ENCODE peak calls at places on chromosomes 12 and 14, in five cellular contexts. One of them, this sample, is unnamed.

GRCh38 chr12:47808049-47808448 is 11.7 kb downstream of the HDAC7 start:
- DNase-seq in bronchial epithelial cell: no peak
- DNase-seq in hepatocyte: peak
- DNase-seq in stomach: no peak
- DNase-seq in upper lobe of right lung: peak
- DNase-seq in this sample: no peak

GRCh38 chr14:74077401-74077800 is 6.9 kb downstream of the ALDH6A1 start:
- DNase-seq in bronchial epithelial cell: no peak
- DNase-seq in hepatocyte: no peak
- DNase-seq in stomach: no peak
- DNase-seq in upper lobe of right lung: no peak
- DNase-seq in this sample: no peak

GRCh38 chr12:19065871-19066270 is 63.7 kb upstream of the PLEKHA5 start:
- DNase-seq in bronchial epithelial cell: no peak
- DNase-seq in hepatocyte: no peak
- DNase-seq in stomach: no peak
- DNase-seq in upper lobe of right lung: no peak
- DNase-seq in this sample: no peak

GRCh38 chr14:70567791-70568190 is 32.7 kb downstream of the MED6 start:
- DNase-seq in bronchial epithelial cell: peak
- DNase-seq in hepatocyte: peak
- DNase-seq in stomach: no peak
- DNase-seq in upper lobe of right lung: no peak
- DNase-seq in this sample: peak

GRCh38 chr12:4287325-4288290 is 14.0 kb downstream of the CCND2 start:
- DNase-seq in bronchial epithelial cell: peak
- DNase-seq in hepatocyte: no peak
- DNase-seq in stomach: no peak
- DNase-seq in upper lobe of right lung: no peak
- DNase-seq in this sample: no peak

GRCh38 chr14:61319706-61320105 is 1.7 kb upstream of the PRKCH start:
- DNase-seq in bronchial epithelial cell: no peak
- DNase-seq in hepatocyte: no peak
- DNase-seq in stomach: no peak
- DNase-seq in upper lobe of right lung: no peak
- DNase-seq in this sample: no peak

GRCh38 chr14:93173943-93174395 is 10.7 kb downstream of the MOAP1 start:
- DNase-seq in bronchial epithelial cell: peak
- DNase-seq in hepatocyte: peak
- DNase-seq in stomach: peak
- DNase-seq in upper lobe of right lung: peak
- DNase-seq in this sample: no peak

GRCh38 chr14:33315217-33315616 is 376.5 kb downstream of the NPAS3 start:
- DNase-seq in bronchial epithelial cell: no peak
- DNase-seq in hepatocyte: no peak
- DNase-seq in stomach: no peak
- DNase-seq in upper lobe of right lung: no peak
- DNase-seq in this sample: no peak

GRCh38 chr12:26271889-26272492 is 76.6 kb downstream of the SSPN start:
- DNase-seq in bronchial epithelial cell: peak
- DNase-seq in hepatocyte: peak
- DNase-seq in stomach: peak
- DNase-seq in upper lobe of right lung: peak
- DNase-seq in this sample: peak

GRCh38 chr14:92153581-92153980 is 31.8 kb downstream of the CPSF2 start:
- DNase-seq in bronchial epithelial cell: no peak
- DNase-seq in hepatocyte: no peak
- DNase-seq in stomach: no peak
- DNase-seq in upper lobe of right lung: no peak
- DNase-seq in this sample: no peak

GRCh38 chr12:131012279-131013069 is 58.8 kb downstream of the ADGRD1 start:
- DNase-seq in bronchial epithelial cell: no peak
- DNase-seq in hepatocyte: peak
- DNase-seq in stomach: no peak
- DNase-seq in upper lobe of right lung: no peak
- DNase-seq in this sample: no peak

GRCh38 chr12:9925746-9926393 is 6.3 kb downstream of the CLEC2A start:
- DNase-seq in bronchial epithelial cell: peak
- DNase-seq in hepatocyte: peak
- DNase-seq in stomach: no peak
- DNase-seq in upper lobe of right lung: no peak
- DNase-seq in this sample: no peak

GRCh38 chr12:104539063-104539462 is 82.3 kb downstream of the CHST11 start:
- DNase-seq in bronchial epithelial cell: no peak
- DNase-seq in hepatocyte: no peak
- DNase-seq in stomach: no peak
- DNase-seq in upper lobe of right lung: no peak
- DNase-seq in this sample: no peak

GRCh38 chr12:64824500-64825142 is at the start of gene TBC1D30:
- DNase-seq in bronchial epithelial cell: no peak
- DNase-seq in hepatocyte: peak
- DNase-seq in stomach: no peak
- DNase-seq in upper lobe of right lung: peak
- DNase-seq in this sample: no peak

GRCh38 chr14:66662374-66662773 is 154.4 kb downstream of the GPHN start:
- DNase-seq in bronchial epithelial cell: peak
- DNase-seq in hepatocyte: no peak
- DNase-seq in stomach: no peak
- DNase-seq in upper lobe of right lung: no peak
- DNase-seq in this sample: no peak

DNA sequence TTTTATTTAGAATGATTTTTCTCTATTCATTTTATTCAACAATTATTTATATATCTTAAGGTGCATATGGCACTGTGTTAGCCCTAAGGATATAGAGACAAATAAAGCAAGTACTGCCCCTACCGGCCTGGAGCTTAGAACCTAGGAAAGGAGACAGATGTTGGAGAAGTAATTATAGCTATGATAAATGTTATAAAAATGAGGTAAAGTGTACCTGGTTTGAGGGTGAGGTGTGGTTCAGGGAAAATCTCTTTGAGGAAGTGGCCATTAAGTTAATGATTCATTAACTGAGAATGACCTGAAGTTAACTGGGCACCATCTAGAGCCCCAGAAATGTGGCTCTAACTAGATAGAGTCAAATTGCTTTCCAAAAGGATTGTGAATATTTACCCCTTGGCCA is 31.9 kb downstream of the CDKL1 start:
- DNase-seq in bronchial epithelial cell: peak
- DNase-seq in hepatocyte: peak
- DNase-seq in stomach: no peak
- DNase-seq in upper lobe of right lung: no peak
- DNase-seq in this sample: no peak
- TF ChIP-seq CTCF in bronchial epithelial cell: no peak
- TF ChIP-seq CTCF in hepatocyte: no peak
- TF ChIP-seq CTCF in stomach: no peak
- TF ChIP-seq CTCF in upper lobe of right lung: no peak
- TF ChIP-seq CTCF in this sample: no peak

GRCh38 chr14:71583705-71584104 is 348.5 kb upstream of the RGS6 start:
- DNase-seq in bronchial epithelial cell: no peak
- DNase-seq in hepatocyte: no peak
- DNase-seq in stomach: no peak
- DNase-seq in upper lobe of right lung: no peak
- DNase-seq in this sample: no peak

GRCh38 chr14:71588576-71589215 is 343.5 kb upstream of the RGS6 start:
- DNase-seq in bronchial epithelial cell: no peak
- DNase-seq in hepatocyte: no peak
- DNase-seq in stomach: no peak
- DNase-seq in upper lobe of right lung: no peak
- DNase-seq in this sample: no peak

GRCh38 chr14:71588028-71588427 is 344.2 kb upstream of the RGS6 start:
- DNase-seq in bronchial epithelial cell: peak
- DNase-seq in hepatocyte: peak
- DNase-seq in stomach: no peak
- DNase-seq in upper lobe of right lung: no peak
- DNase-seq in this sample: peak

GRCh38 chr14:71583246-71583645 is 349.0 kb upstream of the RGS6 start:
- DNase-seq in bronchial epithelial cell: no peak
- DNase-seq in hepatocyte: no peak
- DNase-seq in stomach: no peak
- DNase-seq in upper lobe of right lung: no peak
- DNase-seq in this sample: no peak

GRCh38 chr14:71586131-71586893 is 345.9 kb upstream of the RGS6 start:
- DNase-seq in bronchial epithelial cell: no peak
- DNase-seq in hepatocyte: peak
- DNase-seq in stomach: no peak
- DNase-seq in upper lobe of right lung: no peak
- DNase-seq in this sample: peak
- H3K4me3 ChIP-seq in bronchial epithelial cell: no peak
- H3K4me3 ChIP-seq in hepatocyte: no peak
- H3K4me3 ChIP-seq in stomach: peak
- H3K4me3 ChIP-seq in upper lobe of right lung: peak
- H3K4me3 ChIP-seq in this sample: peak

GRCh38 chr12:124510301-124510970 is 57.0 kb downstream of the NCOR2 start:
- DNase-seq in bronchial epithelial cell: no peak
- DNase-seq in hepatocyte: no peak
- DNase-seq in stomach: peak
- DNase-seq in upper lobe of right lung: no peak
- DNase-seq in this sample: no peak
- TF ChIP-seq CTCF in bronchial epithelial cell: peak
- TF ChIP-seq CTCF in hepatocyte: peak
- TF ChIP-seq CTCF in stomach: no peak
- TF ChIP-seq CTCF in upper lobe of right lung: no peak
- TF ChIP-seq CTCF in this sample: no peak

GRCh38 chr14:91012050-91012449 is 48.4 kb downstream of the RPS6KA5 start:
- DNase-seq in bronchial epithelial cell: no peak
- DNase-seq in hepatocyte: no peak
- DNase-seq in stomach: no peak
- DNase-seq in upper lobe of right lung: no peak
- DNase-seq in this sample: no peak
- H3K4me3 ChIP-seq in bronchial epithelial cell: no peak
- H3K4me3 ChIP-seq in hepatocyte: no peak
- H3K4me3 ChIP-seq in stomach: no peak
- H3K4me3 ChIP-seq in upper lobe of right lung: no peak
- H3K4me3 ChIP-seq in this sample: no peak

DNA sequence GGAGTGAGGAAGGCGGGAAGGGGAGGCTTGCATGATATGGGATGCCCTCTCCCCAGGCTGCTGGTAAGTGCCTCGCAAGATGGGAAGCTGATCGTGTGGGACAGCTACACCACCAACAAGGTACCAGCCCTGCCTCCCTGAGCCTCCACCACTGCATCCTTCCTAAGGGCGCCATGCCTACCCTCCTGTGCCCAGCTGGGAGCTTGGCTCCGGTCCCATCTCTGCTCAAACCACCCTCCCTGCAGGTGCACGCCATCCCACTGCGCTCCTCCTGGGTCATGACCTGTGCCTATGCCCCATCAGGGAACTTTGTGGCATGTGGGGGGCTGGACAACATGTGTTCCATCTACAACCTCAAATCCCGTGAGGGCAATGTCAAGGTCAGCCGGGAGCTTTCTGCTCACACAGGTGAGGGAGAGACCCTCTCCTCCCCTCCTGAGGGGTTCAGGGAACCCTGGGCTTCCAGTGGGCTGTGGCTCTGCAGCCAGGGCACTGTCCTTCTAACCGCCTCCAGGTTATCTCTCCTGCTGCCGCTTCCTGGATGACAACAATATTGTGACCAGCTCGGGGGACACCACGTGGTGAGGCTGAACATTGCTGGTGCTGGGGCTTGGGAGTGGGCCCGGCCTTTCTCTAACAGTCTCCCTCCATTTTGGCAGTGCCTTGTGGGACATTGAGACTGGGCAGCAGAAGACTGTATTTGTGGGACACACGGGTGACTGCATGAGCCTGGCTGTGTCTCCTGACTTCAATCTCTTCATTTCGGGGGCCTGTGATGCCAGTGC is 2.6 kb downstream of the GNB3 start:
- DNase-seq in bronchial epithelial cell: no peak
- DNase-seq in hepatocyte: no peak
- DNase-seq in stomach: no peak
- DNase-seq in upper lobe of right lung: no peak
- DNase-seq in this sample: no peak
- TF ChIP-seq CTCF in bronchial epithelial cell: no peak
- TF ChIP-seq CTCF in hepatocyte: no peak
- TF ChIP-seq CTCF in stomach: no peak
- TF ChIP-seq CTCF in upper lobe of right lung: no peak
- TF ChIP-seq CTCF in this sample: no peak